ENCODE peak calls at places on chromosomes 16 and 17, in ten cellular contexts. One of them, this sample, is unnamed.

GRCh38 chr16:6797223-6797622 is 535.4 kb upstream of the RBFOX1 start:
- DNase-seq in caudate nucleus: no peak
- DNase-seq in CD8-positive, alpha-beta memory T cell: no peak
- DNase-seq in HFFc6: no peak
- DNase-seq in pulmonary artery endothelial cell: no peak
- DNase-seq in NCI-H1417: no peak
- DNase-seq in CD14-positive monocyte: no peak
- DNase-seq in PC-3: no peak
- DNase-seq in naive thymus-derived CD8-positive, alpha-beta T cell: no peak
- DNase-seq in left cardiac atrium: no peak
- DNase-seq in this sample: no peak

GRCh38 chr16:21275529-21275928 is 2.6 kb downstream of the CRYM start:
- DNase-seq in NCI-H1417: no peak
- DNase-seq in pulmonary artery endothelial cell: no peak
- DNase-seq in CD14-positive monocyte: no peak
- DNase-seq in caudate nucleus: no peak
- DNase-seq in naive thymus-derived CD8-positive, alpha-beta T cell: no peak
- DNase-seq in PC-3: no peak
- DNase-seq in left cardiac atrium: no peak
- DNase-seq in CD8-positive, alpha-beta memory T cell: no peak
- DNase-seq in HFFc6: no peak
- DNase-seq in this sample: no peak

GRCh38 chr16:81558444-81559175 is 114.0 kb downstream of the CMIP start:
- DNase-seq in naive thymus-derived CD8-positive, alpha-beta T cell: no peak
- DNase-seq in PC-3: no peak
- DNase-seq in CD14-positive monocyte: peak
- DNase-seq in HFFc6: no peak
- DNase-seq in pulmonary artery endothelial cell: no peak
- DNase-seq in caudate nucleus: no peak
- DNase-seq in left cardiac atrium: peak
- DNase-seq in NCI-H1417: peak
- DNase-seq in CD8-positive, alpha-beta memory T cell: no peak
- DNase-seq in this sample: no peak

GRCh38 chr16:85696761-85697160 is 8.0 kb upstream of the GINS2 start:
- DNase-seq in caudate nucleus: no peak
- DNase-seq in pulmonary artery endothelial cell: no peak
- DNase-seq in naive thymus-derived CD8-positive, alpha-beta T cell: no peak
- DNase-seq in HFFc6: no peak
- DNase-seq in PC-3: no peak
- DNase-seq in CD8-positive, alpha-beta memory T cell: no peak
- DNase-seq in CD14-positive monocyte: no peak
- DNase-seq in NCI-H1417: no peak
- DNase-seq in left cardiac atrium: no peak
- DNase-seq in this sample: no peak

GRCh38 chr16:31168848-31169247 is 11.1 kb upstream of the FUS start:
- DNase-seq in naive thymus-derived CD8-positive, alpha-beta T cell: no peak
- DNase-seq in PC-3: peak
- DNase-seq in CD8-positive, alpha-beta memory T cell: no peak
- DNase-seq in caudate nucleus: no peak
- DNase-seq in left cardiac atrium: no peak
- DNase-seq in CD14-positive monocyte: no peak
- DNase-seq in NCI-H1417: no peak
- DNase-seq in HFFc6: no peak
- DNase-seq in pulmonary artery endothelial cell: no peak
- DNase-seq in this sample: no peak

GRCh38 chr17:43367588-43368242 is 31.1 kb upstream of the ARL4D start:
- DNase-seq in pulmonary artery endothelial cell: peak
- DNase-seq in HFFc6: peak
- DNase-seq in CD8-positive, alpha-beta memory T cell: no peak
- DNase-seq in caudate nucleus: no peak
- DNase-seq in PC-3: peak
- DNase-seq in left cardiac atrium: no peak
- DNase-seq in naive thymus-derived CD8-positive, alpha-beta T cell: no peak
- DNase-seq in CD14-positive monocyte: no peak
- DNase-seq in NCI-H1417: peak
- DNase-seq in this sample: peak

GRCh38 chr17:48187867-48188608 is 80.5 kb downstream of the SNX11 start:
- DNase-seq in pulmonary artery endothelial cell: no peak
- DNase-seq in PC-3: no peak
- DNase-seq in NCI-H1417: no peak
- DNase-seq in naive thymus-derived CD8-positive, alpha-beta T cell: no peak
- DNase-seq in CD8-positive, alpha-beta memory T cell: no peak
- DNase-seq in CD14-positive monocyte: no peak
- DNase-seq in left cardiac atrium: no peak
- DNase-seq in caudate nucleus: no peak
- DNase-seq in HFFc6: no peak
- DNase-seq in this sample: no peak

GRCh38 chr16:13957197-13958078 is 37.5 kb downstream of the ERCC4 start:
- DNase-seq in left cardiac atrium: peak
- DNase-seq in naive thymus-derived CD8-positive, alpha-beta T cell: no peak
- DNase-seq in CD14-positive monocyte: peak
- DNase-seq in PC-3: peak
- DNase-seq in CD8-positive, alpha-beta memory T cell: no peak
- DNase-seq in NCI-H1417: peak
- DNase-seq in caudate nucleus: peak
- DNase-seq in pulmonary artery endothelial cell: peak
- DNase-seq in HFFc6: peak
- DNase-seq in this sample: no peak

GRCh38 chr17:83161298-83162034 is 82.1 kb downstream of the METRNL start:
- DNase-seq in CD14-positive monocyte: no peak
- DNase-seq in PC-3: peak
- DNase-seq in caudate nucleus: no peak
- DNase-seq in pulmonary artery endothelial cell: no peak
- DNase-seq in HFFc6: peak
- DNase-seq in naive thymus-derived CD8-positive, alpha-beta T cell: no peak
- DNase-seq in CD8-positive, alpha-beta memory T cell: no peak
- DNase-seq in left cardiac atrium: no peak
- DNase-seq in NCI-H1417: no peak
- DNase-seq in this sample: no peak

GRCh38 chr16:1823821-1824220 is 2.8 kb downstream of the HAGH start:
- DNase-seq in NCI-H1417: no peak
- DNase-seq in left cardiac atrium: no peak
- DNase-seq in naive thymus-derived CD8-positive, alpha-beta T cell: no peak
- DNase-seq in CD8-positive, alpha-beta memory T cell: no peak
- DNase-seq in HFFc6: peak
- DNase-seq in pulmonary artery endothelial cell: peak
- DNase-seq in PC-3: peak
- DNase-seq in caudate nucleus: no peak
- DNase-seq in CD14-positive monocyte: no peak
- DNase-seq in this sample: no peak

GRCh38 chr17:31579265-31579664 is 187.8 kb downstream of the RAB11FIP4 start:
- DNase-seq in naive thymus-derived CD8-positive, alpha-beta T cell: no peak
- DNase-seq in caudate nucleus: no peak
- DNase-seq in NCI-H1417: peak
- DNase-seq in pulmonary artery endothelial cell: no peak
- DNase-seq in HFFc6: peak
- DNase-seq in CD8-positive, alpha-beta memory T cell: no peak
- DNase-seq in CD14-positive monocyte: no peak
- DNase-seq in left cardiac atrium: no peak
- DNase-seq in PC-3: peak
- DNase-seq in this sample: no peak

GRCh38 chr17:1956134-1956533 is 69.0 kb downstream of the RTN4RL1 start:
- DNase-seq in HFFc6: no peak
- DNase-seq in pulmonary artery endothelial cell: no peak
- DNase-seq in PC-3: no peak
- DNase-seq in caudate nucleus: no peak
- DNase-seq in left cardiac atrium: no peak
- DNase-seq in NCI-H1417: peak
- DNase-seq in naive thymus-derived CD8-positive, alpha-beta T cell: no peak
- DNase-seq in CD8-positive, alpha-beta memory T cell: no peak
- DNase-seq in CD14-positive monocyte: no peak
- DNase-seq in this sample: no peak

GRCh38 chr17:7380855-7381683 is at the start of gene TNK1:
- DNase-seq in NCI-H1417: peak
- DNase-seq in caudate nucleus: no peak
- DNase-seq in naive thymus-derived CD8-positive, alpha-beta T cell: no peak
- DNase-seq in HFFc6: no peak
- DNase-seq in CD14-positive monocyte: no peak
- DNase-seq in PC-3: peak
- DNase-seq in CD8-positive, alpha-beta memory T cell: no peak
- DNase-seq in left cardiac atrium: peak
- DNase-seq in pulmonary artery endothelial cell: no peak
- DNase-seq in this sample: no peak

GRCh38 chr17:79666111-79666510 is 55.3 kb upstream of the RBFOX3 start:
- DNase-seq in NCI-H1417: no peak
- DNase-seq in CD8-positive, alpha-beta memory T cell: no peak
- DNase-seq in PC-3: no peak
- DNase-seq in pulmonary artery endothelial cell: no peak
- DNase-seq in naive thymus-derived CD8-positive, alpha-beta T cell: no peak
- DNase-seq in left cardiac atrium: no peak
- DNase-seq in CD14-positive monocyte: no peak
- DNase-seq in caudate nucleus: no peak
- DNase-seq in HFFc6: no peak
- DNase-seq in this sample: no peak

GRCh38 chr16:23362460-23363317 is 60.6 kb downstream of the SCNN1B start:
- DNase-seq in left cardiac atrium: no peak
- DNase-seq in CD8-positive, alpha-beta memory T cell: no peak
- DNase-seq in caudate nucleus: no peak
- DNase-seq in pulmonary artery endothelial cell: peak
- DNase-seq in PC-3: peak
- DNase-seq in CD14-positive monocyte: no peak
- DNase-seq in naive thymus-derived CD8-positive, alpha-beta T cell: no peak
- DNase-seq in HFFc6: no peak
- DNase-seq in NCI-H1417: no peak
- DNase-seq in this sample: no peak

GRCh38 chr16:17404903-17405691 is 65.7 kb downstream of the XYLT1 start:
- DNase-seq in left cardiac atrium: peak
- DNase-seq in NCI-H1417: no peak
- DNase-seq in pulmonary artery endothelial cell: no peak
- DNase-seq in caudate nucleus: peak
- DNase-seq in HFFc6: peak
- DNase-seq in PC-3: no peak
- DNase-seq in naive thymus-derived CD8-positive, alpha-beta T cell: no peak
- DNase-seq in CD14-positive monocyte: peak
- DNase-seq in CD8-positive, alpha-beta memory T cell: no peak
- DNase-seq in this sample: no peak

GRCh38 chr17:73759324-73760185 is 115.3 kb upstream of the SDK2 start:
- DNase-seq in naive thymus-derived CD8-positive, alpha-beta T cell: no peak
- DNase-seq in HFFc6: no peak
- DNase-seq in PC-3: no peak
- DNase-seq in left cardiac atrium: no peak
- DNase-seq in CD14-positive monocyte: no peak
- DNase-seq in caudate nucleus: no peak
- DNase-seq in pulmonary artery endothelial cell: no peak
- DNase-seq in NCI-H1417: peak
- DNase-seq in CD8-positive, alpha-beta memory T cell: no peak
- DNase-seq in this sample: no peak

GRCh38 chr17:28405632-28406477 is at the start of gene SLC46A1:
- DNase-seq in PC-3: peak
- DNase-seq in caudate nucleus: no peak
- DNase-seq in pulmonary artery endothelial cell: no peak
- DNase-seq in naive thymus-derived CD8-positive, alpha-beta T cell: peak
- DNase-seq in CD14-positive monocyte: no peak
- DNase-seq in HFFc6: no peak
- DNase-seq in left cardiac atrium: peak
- DNase-seq in NCI-H1417: peak
- DNase-seq in CD8-positive, alpha-beta memory T cell: peak
- DNase-seq in this sample: no peak

GRCh38 chr17:29119265-29119664 is 60.9 kb downstream of the MYO18A start:
- DNase-seq in naive thymus-derived CD8-positive, alpha-beta T cell: no peak
- DNase-seq in caudate nucleus: no peak
- DNase-seq in CD8-positive, alpha-beta memory T cell: no peak
- DNase-seq in left cardiac atrium: no peak
- DNase-seq in HFFc6: no peak
- DNase-seq in NCI-H1417: no peak
- DNase-seq in CD14-positive monocyte: no peak
- DNase-seq in PC-3: no peak
- DNase-seq in pulmonary artery endothelial cell: no peak
- DNase-seq in this sample: no peak

GRCh38 chr16:78257376-78257728 is 157.9 kb downstream of the WWOX start:
- DNase-seq in NCI-H1417: no peak
- DNase-seq in naive thymus-derived CD8-positive, alpha-beta T cell: no peak
- DNase-seq in CD14-positive monocyte: no peak
- DNase-seq in HFFc6: no peak
- DNase-seq in left cardiac atrium: no peak
- DNase-seq in CD8-positive, alpha-beta memory T cell: no peak
- DNase-seq in pulmonary artery endothelial cell: no peak
- DNase-seq in caudate nucleus: no peak
- DNase-seq in PC-3: no peak
- DNase-seq in this sample: no peak

GRCh38 chr17:8599351-8600011 is 31.0 kb downstream of the MYH10 start:
- DNase-seq in HFFc6: no peak
- DNase-seq in NCI-H1417: no peak
- DNase-seq in PC-3: no peak
- DNase-seq in caudate nucleus: peak
- DNase-seq in pulmonary artery endothelial cell: no peak
- DNase-seq in left cardiac atrium: no peak
- DNase-seq in CD14-positive monocyte: no peak
- DNase-seq in CD8-positive, alpha-beta memory T cell: no peak
- DNase-seq in naive thymus-derived CD8-positive, alpha-beta T cell: no peak
- DNase-seq in this sample: peak

GRCh38 chr16:4042581-4042980 is 73.7 kb downstream of the ADCY9 start:
- DNase-seq in NCI-H1417: no peak
- DNase-seq in caudate nucleus: no peak
- DNase-seq in naive thymus-derived CD8-positive, alpha-beta T cell: no peak
- DNase-seq in PC-3: no peak
- DNase-seq in CD14-positive monocyte: no peak
- DNase-seq in CD8-positive, alpha-beta memory T cell: no peak
- DNase-seq in left cardiac atrium: no peak
- DNase-seq in HFFc6: no peak
- DNase-seq in pulmonary artery endothelial cell: no peak
- DNase-seq in this sample: no peak

GRCh38 chr17:78174332-78174869 is 6.0 kb downstream of the SYNGR2 start:
- DNase-seq in pulmonary artery endothelial cell: peak
- DNase-seq in left cardiac atrium: peak
- DNase-seq in NCI-H1417: no peak
- DNase-seq in CD14-positive monocyte: peak
- DNase-seq in PC-3: peak
- DNase-seq in naive thymus-derived CD8-positive, alpha-beta T cell: no peak
- DNase-seq in CD8-positive, alpha-beta memory T cell: no peak
- DNase-seq in caudate nucleus: peak
- DNase-seq in HFFc6: no peak
- DNase-seq in this sample: no peak

GRCh38 chr17:2547176-2547575 is 35.5 kb upstream of the METTL16 start:
- DNase-seq in CD14-positive monocyte: no peak
- DNase-seq in PC-3: peak
- DNase-seq in CD8-positive, alpha-beta memory T cell: no peak
- DNase-seq in naive thymus-derived CD8-positive, alpha-beta T cell: no peak
- DNase-seq in caudate nucleus: no peak
- DNase-seq in NCI-H1417: no peak
- DNase-seq in left cardiac atrium: no peak
- DNase-seq in HFFc6: peak
- DNase-seq in pulmonary artery endothelial cell: no peak
- DNase-seq in this sample: no peak

GRCh38 chr17:74749262-74750038 is 1.0 kb downstream of the NHERF1 start:
- DNase-seq in NCI-H1417: no peak
- DNase-seq in CD14-positive monocyte: no peak
- DNase-seq in HFFc6: no peak
- DNase-seq in PC-3: peak
- DNase-seq in caudate nucleus: no peak
- DNase-seq in CD8-positive, alpha-beta memory T cell: peak
- DNase-seq in left cardiac atrium: no peak
- DNase-seq in pulmonary artery endothelial cell: no peak
- DNase-seq in naive thymus-derived CD8-positive, alpha-beta T cell: peak
- DNase-seq in this sample: no peak

GRCh38 chr17:78360371-78361226 is 722 bp upstream of the SOCS3 start:
- DNase-seq in naive thymus-derived CD8-positive, alpha-beta T cell: peak
- DNase-seq in PC-3: peak
- DNase-seq in CD14-positive monocyte: peak
- DNase-seq in caudate nucleus: peak
- DNase-seq in CD8-positive, alpha-beta memory T cell: peak
- DNase-seq in NCI-H1417: peak
- DNase-seq in pulmonary artery endothelial cell: no peak
- DNase-seq in left cardiac atrium: peak
- DNase-seq in HFFc6: peak
- DNase-seq in this sample: peak

GRCh38 chr17:36721560-36722120 is 120.3 kb downstream of the MRM1 start:
- DNase-seq in left cardiac atrium: no peak
- DNase-seq in NCI-H1417: peak
- DNase-seq in caudate nucleus: no peak
- DNase-seq in PC-3: no peak
- DNase-seq in naive thymus-derived CD8-positive, alpha-beta T cell: no peak
- DNase-seq in CD8-positive, alpha-beta memory T cell: no peak
- DNase-seq in CD14-positive monocyte: no peak
- DNase-seq in pulmonary artery endothelial cell: no peak
- DNase-seq in HFFc6: no peak
- DNase-seq in this sample: no peak

GRCh38 chr17:18964550-18964949 is 12.6 kb downstream of the SLC5A10 start:
- DNase-seq in naive thymus-derived CD8-positive, alpha-beta T cell: no peak
- DNase-seq in NCI-H1417: no peak
- DNase-seq in pulmonary artery endothelial cell: no peak
- DNase-seq in caudate nucleus: no peak
- DNase-seq in CD14-positive monocyte: no peak
- DNase-seq in left cardiac atrium: no peak
- DNase-seq in HFFc6: no peak
- DNase-seq in CD8-positive, alpha-beta memory T cell: no peak
- DNase-seq in PC-3: no peak
- DNase-seq in this sample: no peak